ENCODE peak calls at places on chromosomes 16 and 17, in nine cellular contexts. One of them, this sample, is unnamed.

GRCh38 chr17:4199818-4200402 is 56.9 kb downstream of the CYB5D2 start:
- DNase-seq in GM10248: peak; percentile 76
- DNase-seq in left ventricle myocardium inferior: no peak
- DNase-seq in GM12891: no peak
- DNase-seq in pulmonary artery endothelial cell: no peak
- DNase-seq in lung: no peak
- DNase-seq in GM12892: no peak
- DNase-seq in activated CD4-positive, alpha-beta T cell treated with anti-CD3 and anti-CD28 coated beads for 48 hours: peak; percentile 44
- DNase-seq in kidney tubule cell: peak; percentile 39
- DNase-seq in this sample: peak; percentile 80

GRCh38 chr17:32536736-32537646 is 50.2 kb downstream of the CDK5R1 start:
- DNase-seq in left ventricle myocardium inferior: no peak
- DNase-seq in lung: no peak
- DNase-seq in activated CD4-positive, alpha-beta T cell treated with anti-CD3 and anti-CD28 coated beads for 48 hours: no peak
- DNase-seq in GM12891: no peak
- DNase-seq in GM12892: no peak
- DNase-seq in GM10248: no peak
- DNase-seq in pulmonary artery endothelial cell: no peak
- DNase-seq in kidney tubule cell: peak; percentile 49
- DNase-seq in this sample: no peak

GRCh38 chr17:17494499-17495447 is 1.4 kb downstream of the RASD1 start:
- DNase-seq in GM12892: no peak
- DNase-seq in lung: peak; percentile 44
- DNase-seq in GM12891: no peak
- DNase-seq in kidney tubule cell: peak; percentile 63
- DNase-seq in GM10248: no peak
- DNase-seq in pulmonary artery endothelial cell: no peak
- DNase-seq in left ventricle myocardium inferior: peak; percentile 51
- DNase-seq in activated CD4-positive, alpha-beta T cell treated with anti-CD3 and anti-CD28 coated beads for 48 hours: peak; percentile 36
- DNase-seq in this sample: no peak

GRCh38 chr16:35207059-35207999 is 1747.9 kb downstream of the TP53TG3F start:
- DNase-seq in kidney tubule cell: no peak
- DNase-seq in left ventricle myocardium inferior: no peak
- DNase-seq in GM12891: no peak
- DNase-seq in lung: no peak
- DNase-seq in GM10248: no peak
- DNase-seq in pulmonary artery endothelial cell: no peak
- DNase-seq in GM12892: no peak
- DNase-seq in activated CD4-positive, alpha-beta T cell treated with anti-CD3 and anti-CD28 coated beads for 48 hours: peak; percentile 3
- DNase-seq in this sample: no peak

GRCh38 chr17:13837417-13837816 is 231.9 kb upstream of the COX10 start:
- DNase-seq in GM12892: no peak
- DNase-seq in activated CD4-positive, alpha-beta T cell treated with anti-CD3 and anti-CD28 coated beads for 48 hours: no peak
- DNase-seq in kidney tubule cell: no peak
- DNase-seq in GM12891: no peak
- DNase-seq in lung: no peak
- DNase-seq in GM10248: no peak
- DNase-seq in left ventricle myocardium inferior: no peak
- DNase-seq in pulmonary artery endothelial cell: no peak
- DNase-seq in this sample: no peak

GRCh38 chr17:36667922-36668321 is 66.5 kb downstream of the MRM1 start:
- DNase-seq in GM12891: no peak
- DNase-seq in GM12892: no peak
- DNase-seq in GM10248: no peak
- DNase-seq in lung: no peak
- DNase-seq in kidney tubule cell: peak; percentile 63
- DNase-seq in activated CD4-positive, alpha-beta T cell treated with anti-CD3 and anti-CD28 coated beads for 48 hours: no peak
- DNase-seq in left ventricle myocardium inferior: no peak
- DNase-seq in pulmonary artery endothelial cell: no peak
- DNase-seq in this sample: no peak

GRCh38 chr16:87780385-87780989 is 14.7 kb upstream of the KLHDC4 start:
- DNase-seq in kidney tubule cell: peak; percentile 47
- DNase-seq in pulmonary artery endothelial cell: no peak
- DNase-seq in GM12891: no peak
- DNase-seq in lung: peak; percentile 59
- DNase-seq in left ventricle myocardium inferior: peak; percentile 30
- DNase-seq in GM12892: no peak
- DNase-seq in GM10248: peak; percentile 59
- DNase-seq in activated CD4-positive, alpha-beta T cell treated with anti-CD3 and anti-CD28 coated beads for 48 hours: peak; percentile 71
- DNase-seq in this sample: peak; percentile 69

GRCh38 chr17:72890711-72891110 is 201.8 kb downstream of the SLC39A11 start:
- DNase-seq in kidney tubule cell: peak; percentile 51
- DNase-seq in GM10248: no peak
- DNase-seq in GM12891: no peak
- DNase-seq in pulmonary artery endothelial cell: no peak
- DNase-seq in activated CD4-positive, alpha-beta T cell treated with anti-CD3 and anti-CD28 coated beads for 48 hours: no peak
- DNase-seq in left ventricle myocardium inferior: no peak
- DNase-seq in GM12892: no peak
- DNase-seq in lung: no peak
- DNase-seq in this sample: no peak

GRCh38 chr17:4980644-4981216 is 6.7 kb downstream of the CAMTA2 start:
- DNase-seq in GM10248: peak; percentile 69
- DNase-seq in activated CD4-positive, alpha-beta T cell treated with anti-CD3 and anti-CD28 coated beads for 48 hours: peak; percentile 51
- DNase-seq in pulmonary artery endothelial cell: no peak
- DNase-seq in GM12892: peak; percentile 57
- DNase-seq in GM12891: peak; percentile 43
- DNase-seq in kidney tubule cell: peak; percentile 44
- DNase-seq in lung: no peak
- DNase-seq in left ventricle myocardium inferior: no peak
- DNase-seq in this sample: peak; percentile 77

GRCh38 chr17:83152745-83153611 is 73.6 kb downstream of the METRNL start:
- DNase-seq in pulmonary artery endothelial cell: no peak
- DNase-seq in GM12892: no peak
- DNase-seq in kidney tubule cell: no peak
- DNase-seq in GM12891: no peak
- DNase-seq in activated CD4-positive, alpha-beta T cell treated with anti-CD3 and anti-CD28 coated beads for 48 hours: no peak
- DNase-seq in GM10248: peak; percentile 24
- DNase-seq in lung: peak; percentile 35
- DNase-seq in left ventricle myocardium inferior: peak; percentile 69
- DNase-seq in this sample: no peak

GRCh38 chr17:7914771-7915610 is 1.1 kb downstream of the RNF227 start:
- DNase-seq in GM12892: no peak
- DNase-seq in left ventricle myocardium inferior: peak; percentile 21
- DNase-seq in lung: no peak
- DNase-seq in GM10248: no peak
- DNase-seq in pulmonary artery endothelial cell: no peak
- DNase-seq in activated CD4-positive, alpha-beta T cell treated with anti-CD3 and anti-CD28 coated beads for 48 hours: no peak
- DNase-seq in kidney tubule cell: no peak
- DNase-seq in GM12891: no peak
- DNase-seq in this sample: no peak

GRCh38 chr16:65967376-65967775 is 399.1 kb upstream of the CDH5 start:
- DNase-seq in GM12891: no peak
- DNase-seq in left ventricle myocardium inferior: no peak
- DNase-seq in kidney tubule cell: no peak
- DNase-seq in lung: no peak
- DNase-seq in GM10248: no peak
- DNase-seq in activated CD4-positive, alpha-beta T cell treated with anti-CD3 and anti-CD28 coated beads for 48 hours: no peak
- DNase-seq in GM12892: no peak
- DNase-seq in pulmonary artery endothelial cell: no peak
- DNase-seq in this sample: no peak

GRCh38 chr17:57783338-57783742 is 38.2 kb upstream of the CCDC182 start:
- DNase-seq in kidney tubule cell: peak; percentile 46
- DNase-seq in pulmonary artery endothelial cell: no peak
- DNase-seq in left ventricle myocardium inferior: peak; percentile 70
- DNase-seq in GM12891: peak; percentile 65
- DNase-seq in lung: peak; percentile 61
- DNase-seq in GM10248: peak; percentile 86
- DNase-seq in activated CD4-positive, alpha-beta T cell treated with anti-CD3 and anti-CD28 coated beads for 48 hours: peak; percentile 88
- DNase-seq in GM12892: peak; percentile 55
- DNase-seq in this sample: peak; percentile 90

GRCh38 chr16:77657016-77657415 is 65.3 kb upstream of the NUDT7 start:
- DNase-seq in kidney tubule cell: peak; percentile 26
- DNase-seq in pulmonary artery endothelial cell: no peak
- DNase-seq in GM10248: no peak
- DNase-seq in activated CD4-positive, alpha-beta T cell treated with anti-CD3 and anti-CD28 coated beads for 48 hours: peak; percentile 13
- DNase-seq in GM12892: no peak
- DNase-seq in left ventricle myocardium inferior: no peak
- DNase-seq in GM12891: no peak
- DNase-seq in lung: no peak
- DNase-seq in this sample: no peak